ENCODE peak calls at places on chromosomes 5 and 9, in ten cellular contexts. One of them, this sample, is unnamed.

GRCh38 chr5:156920042-156920860 is 42.8 kb downstream of the TIMD4 start:
- DNase-seq in heart left ventricle: no peak
- DNase-seq in fibroblast of lung: no peak
- DNase-seq in IMR-90: no peak
- DNase-seq in astrocyte of the spinal cord: no peak
- DNase-seq in cardiac fibroblast: no peak
- DNase-seq in GM20000: no peak
- DNase-seq in right atrium auricular region: no peak
- DNase-seq in AG04449: no peak
- DNase-seq in HFF-Myc: no peak
- DNase-seq in this sample: no peak

GRCh38 chr9:33445389-33445881 is 2.0 kb downstream of the AQP3 start:
- DNase-seq in cardiac fibroblast: no peak
- DNase-seq in astrocyte of the spinal cord: no peak
- DNase-seq in GM20000: no peak
- DNase-seq in heart left ventricle: no peak
- DNase-seq in HFF-Myc: no peak
- DNase-seq in right atrium auricular region: no peak
- DNase-seq in IMR-90: no peak
- DNase-seq in AG04449: no peak
- DNase-seq in fibroblast of lung: no peak
- DNase-seq in this sample: no peak

GRCh38 chr5:60929024-60929423 is 15.8 kb downstream of the ERCC8 start:
- DNase-seq in heart left ventricle: no peak
- DNase-seq in IMR-90: peak
- DNase-seq in GM20000: no peak
- DNase-seq in cardiac fibroblast: peak
- DNase-seq in astrocyte of the spinal cord: peak
- DNase-seq in right atrium auricular region: no peak
- DNase-seq in HFF-Myc: no peak
- DNase-seq in fibroblast of lung: peak
- DNase-seq in AG04449: no peak
- DNase-seq in this sample: no peak

GRCh38 chr5:19771174-19771835 is 216.7 kb downstream of the CDH18 start:
- DNase-seq in astrocyte of the spinal cord: peak
- DNase-seq in AG04449: no peak
- DNase-seq in right atrium auricular region: no peak
- DNase-seq in cardiac fibroblast: peak
- DNase-seq in IMR-90: peak
- DNase-seq in fibroblast of lung: peak
- DNase-seq in heart left ventricle: no peak
- DNase-seq in GM20000: no peak
- DNase-seq in HFF-Myc: no peak
- DNase-seq in this sample: no peak

GRCh38 chr5:8981496-8981895 is 564.4 kb downstream of the SEMA5A start:
- DNase-seq in fibroblast of lung: peak
- DNase-seq in GM20000: no peak
- DNase-seq in IMR-90: peak
- DNase-seq in right atrium auricular region: no peak
- DNase-seq in cardiac fibroblast: peak
- DNase-seq in heart left ventricle: no peak
- DNase-seq in HFF-Myc: no peak
- DNase-seq in AG04449: peak
- DNase-seq in astrocyte of the spinal cord: peak
- DNase-seq in this sample: no peak

GRCh38 chr5:159969966-159970365 is 39.0 kb upstream of the TTC1 start:
- DNase-seq in fibroblast of lung: no peak
- DNase-seq in GM20000: no peak
- DNase-seq in right atrium auricular region: no peak
- DNase-seq in IMR-90: no peak
- DNase-seq in HFF-Myc: no peak
- DNase-seq in astrocyte of the spinal cord: no peak
- DNase-seq in AG04449: no peak
- DNase-seq in heart left ventricle: no peak
- DNase-seq in cardiac fibroblast: peak
- DNase-seq in this sample: no peak

GRCh38 chr5:104247260-104247659 is 684.7 kb upstream of the NUDT12 start:
- DNase-seq in HFF-Myc: no peak
- DNase-seq in astrocyte of the spinal cord: no peak
- DNase-seq in heart left ventricle: no peak
- DNase-seq in fibroblast of lung: no peak
- DNase-seq in cardiac fibroblast: no peak
- DNase-seq in AG04449: no peak
- DNase-seq in right atrium auricular region: no peak
- DNase-seq in IMR-90: no peak
- DNase-seq in GM20000: no peak
- DNase-seq in this sample: no peak

GRCh38 chr5:26805076-26805475 is 233.3 kb downstream of the CDH9 start:
- DNase-seq in cardiac fibroblast: no peak
- DNase-seq in HFF-Myc: no peak
- DNase-seq in AG04449: no peak
- DNase-seq in fibroblast of lung: no peak
- DNase-seq in astrocyte of the spinal cord: no peak
- DNase-seq in GM20000: no peak
- DNase-seq in IMR-90: no peak
- DNase-seq in heart left ventricle: no peak
- DNase-seq in right atrium auricular region: no peak
- DNase-seq in this sample: no peak

GRCh38 chr9:134661791-134662142 is 20.2 kb downstream of the COL5A1 start:
- DNase-seq in right atrium auricular region: peak
- DNase-seq in fibroblast of lung: no peak
- DNase-seq in cardiac fibroblast: peak
- DNase-seq in GM20000: no peak
- DNase-seq in astrocyte of the spinal cord: no peak
- DNase-seq in AG04449: no peak
- DNase-seq in HFF-Myc: peak
- DNase-seq in IMR-90: peak
- DNase-seq in heart left ventricle: no peak
- DNase-seq in this sample: no peak

GRCh38 chr9:107807183-107807582 is 317.6 kb upstream of the KLF4 start:
- DNase-seq in HFF-Myc: no peak
- DNase-seq in cardiac fibroblast: peak
- DNase-seq in IMR-90: peak
- DNase-seq in heart left ventricle: no peak
- DNase-seq in AG04449: no peak
- DNase-seq in fibroblast of lung: peak
- DNase-seq in astrocyte of the spinal cord: peak
- DNase-seq in right atrium auricular region: no peak
- DNase-seq in GM20000: no peak
- DNase-seq in this sample: no peak

GRCh38 chr9:96116275-96117051 is 185.5 kb downstream of the HSD17B3 start:
- DNase-seq in HFF-Myc: no peak
- DNase-seq in GM20000: no peak
- DNase-seq in IMR-90: no peak
- DNase-seq in AG04449: no peak
- DNase-seq in fibroblast of lung: peak
- DNase-seq in right atrium auricular region: no peak
- DNase-seq in astrocyte of the spinal cord: no peak
- DNase-seq in cardiac fibroblast: no peak
- DNase-seq in heart left ventricle: no peak
- DNase-seq in this sample: no peak

GRCh38 chr9:77678136-77678535 is 30.0 kb upstream of the GNA14 start:
- DNase-seq in right atrium auricular region: no peak
- DNase-seq in GM20000: no peak
- DNase-seq in AG04449: no peak
- DNase-seq in heart left ventricle: no peak
- DNase-seq in IMR-90: no peak
- DNase-seq in fibroblast of lung: peak
- DNase-seq in astrocyte of the spinal cord: no peak
- DNase-seq in HFF-Myc: no peak
- DNase-seq in cardiac fibroblast: no peak
- DNase-seq in this sample: no peak

GRCh38 chr5:60856059-60856458 is 12.0 kb upstream of the ELOVL7 start:
- DNase-seq in cardiac fibroblast: peak
- DNase-seq in heart left ventricle: no peak
- DNase-seq in IMR-90: peak
- DNase-seq in astrocyte of the spinal cord: no peak
- DNase-seq in HFF-Myc: no peak
- DNase-seq in AG04449: peak
- DNase-seq in right atrium auricular region: no peak
- DNase-seq in fibroblast of lung: peak
- DNase-seq in GM20000: no peak
- DNase-seq in this sample: peak

GRCh38 chr5:74594172-74595040 is 46.1 kb downstream of the ENC1 start:
- DNase-seq in right atrium auricular region: no peak
- DNase-seq in heart left ventricle: no peak
- DNase-seq in GM20000: no peak
- DNase-seq in cardiac fibroblast: peak
- DNase-seq in AG04449: no peak
- DNase-seq in IMR-90: peak
- DNase-seq in astrocyte of the spinal cord: peak
- DNase-seq in fibroblast of lung: no peak
- DNase-seq in HFF-Myc: no peak
- DNase-seq in this sample: no peak

GRCh38 chr9:105066265-105066865 is 138.4 kb upstream of the ABCA1 start:
- DNase-seq in IMR-90: no peak
- DNase-seq in GM20000: no peak
- DNase-seq in heart left ventricle: peak
- DNase-seq in fibroblast of lung: no peak
- DNase-seq in right atrium auricular region: peak
- DNase-seq in astrocyte of the spinal cord: no peak
- DNase-seq in HFF-Myc: no peak
- DNase-seq in AG04449: no peak
- DNase-seq in cardiac fibroblast: peak
- DNase-seq in this sample: no peak

GRCh38 chr5:37165761-37166160 is 83.4 kb downstream of the CPLANE1 start:
- DNase-seq in heart left ventricle: no peak
- DNase-seq in HFF-Myc: no peak
- DNase-seq in astrocyte of the spinal cord: no peak
- DNase-seq in right atrium auricular region: no peak
- DNase-seq in AG04449: no peak
- DNase-seq in cardiac fibroblast: no peak
- DNase-seq in IMR-90: no peak
- DNase-seq in GM20000: no peak
- DNase-seq in fibroblast of lung: no peak
- DNase-seq in this sample: no peak
- TF ChIP-seq CTCF in heart left ventricle: no peak
- TF ChIP-seq CTCF in HFF-Myc: no peak
- TF ChIP-seq CTCF in astrocyte of the spinal cord: no peak
- TF ChIP-seq CTCF in right atrium auricular region: no peak
- TF ChIP-seq CTCF in AG04449: no peak
- TF ChIP-seq CTCF in cardiac fibroblast: no peak
- TF ChIP-seq CTCF in IMR-90: no peak
- TF ChIP-seq CTCF in GM20000: no peak
- TF ChIP-seq CTCF in fibroblast of lung: no peak
- TF ChIP-seq CTCF in this sample: no peak

DNA sequence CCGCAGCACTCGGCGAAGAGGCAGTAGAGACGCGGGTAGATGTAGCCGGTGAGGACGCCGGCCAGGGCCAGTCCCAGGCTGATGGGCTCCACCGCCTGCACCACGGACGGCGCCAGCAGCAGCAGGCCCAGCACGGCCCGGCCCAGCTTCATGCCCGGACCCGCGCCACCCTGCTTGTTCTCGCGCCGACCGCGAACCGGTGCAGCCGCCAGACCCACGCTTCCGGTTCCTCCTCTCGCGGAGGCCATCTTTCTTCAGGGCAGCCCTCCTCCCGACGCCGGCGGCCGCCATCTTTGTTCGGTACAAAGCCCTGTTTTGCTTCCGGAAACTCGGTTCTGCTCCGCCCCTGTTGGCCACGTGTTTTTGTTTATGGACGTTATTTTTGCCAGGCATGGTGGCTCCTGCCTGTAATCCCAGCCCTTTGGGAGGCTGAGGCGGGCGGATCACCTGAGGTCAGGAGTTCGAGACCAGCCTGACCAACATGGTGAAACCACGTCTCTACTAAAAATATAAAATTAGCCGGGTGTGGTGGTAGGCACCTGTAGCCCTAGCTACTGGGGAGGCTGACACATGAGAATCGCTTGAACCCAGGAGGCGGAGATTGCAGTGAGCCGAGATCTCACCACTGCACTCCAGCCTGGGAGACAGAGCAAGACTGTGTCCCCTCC is at the start of gene TOR1A:
- DNase-seq in right atrium auricular region: peak
- DNase-seq in heart left ventricle: peak
- DNase-seq in IMR-90: peak
- DNase-seq in astrocyte of the spinal cord: peak
- DNase-seq in HFF-Myc: peak
- DNase-seq in GM20000: peak
- DNase-seq in fibroblast of lung: peak
- DNase-seq in AG04449: peak
- DNase-seq in cardiac fibroblast: peak
- DNase-seq in this sample: peak
- TF ChIP-seq CTCF in right atrium auricular region: no peak
- TF ChIP-seq CTCF in heart left ventricle: no peak
- TF ChIP-seq CTCF in IMR-90: no peak
- TF ChIP-seq CTCF in astrocyte of the spinal cord: no peak
- TF ChIP-seq CTCF in HFF-Myc: no peak
- TF ChIP-seq CTCF in GM20000: no peak
- TF ChIP-seq CTCF in fibroblast of lung: no peak
- TF ChIP-seq CTCF in AG04449: no peak
- TF ChIP-seq CTCF in cardiac fibroblast: no peak
- TF ChIP-seq CTCF in this sample: no peak

DNA sequence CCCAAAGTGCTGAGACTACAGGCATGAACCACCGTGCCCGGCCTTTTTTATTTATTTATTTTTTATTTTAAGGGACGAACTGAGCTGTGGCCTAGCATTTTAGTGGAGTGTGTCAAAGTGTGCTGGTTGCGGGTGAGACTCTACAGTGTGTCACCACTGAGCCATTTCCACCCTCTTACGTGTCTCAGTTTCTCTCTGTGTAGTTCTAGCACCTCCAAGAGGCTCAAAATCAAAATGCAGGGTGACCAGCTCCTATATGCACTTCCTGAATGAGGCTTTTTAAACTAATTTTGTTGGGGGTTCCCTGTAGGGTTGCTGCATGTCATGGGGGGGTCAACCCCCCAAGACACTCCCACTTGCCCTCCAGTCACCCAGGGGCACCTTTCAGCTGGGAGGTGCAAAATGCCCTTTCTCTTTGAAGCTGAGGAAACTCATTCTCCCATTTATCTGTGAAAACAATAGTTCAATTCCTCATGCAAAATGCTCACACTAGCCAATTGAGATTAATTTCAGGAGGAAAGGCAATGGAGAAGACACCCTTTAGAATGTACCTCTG is 69.3 kb downstream of the COL15A1 start:
- DNase-seq in HFF-Myc: no peak
- DNase-seq in fibroblast of lung: no peak
- DNase-seq in GM20000: no peak
- DNase-seq in AG04449: no peak
- DNase-seq in astrocyte of the spinal cord: no peak
- DNase-seq in cardiac fibroblast: peak
- DNase-seq in right atrium auricular region: peak
- DNase-seq in heart left ventricle: no peak
- DNase-seq in IMR-90: no peak
- DNase-seq in this sample: no peak
- TF ChIP-seq CTCF in HFF-Myc: no peak
- TF ChIP-seq CTCF in fibroblast of lung: peak
- TF ChIP-seq CTCF in GM20000: no peak
- TF ChIP-seq CTCF in AG04449: no peak
- TF ChIP-seq CTCF in astrocyte of the spinal cord: no peak
- TF ChIP-seq CTCF in cardiac fibroblast: peak
- TF ChIP-seq CTCF in right atrium auricular region: peak
- TF ChIP-seq CTCF in heart left ventricle: peak
- TF ChIP-seq CTCF in IMR-90: peak
- TF ChIP-seq CTCF in this sample: no peak

GRCh38 chr9:114606068-114606467 is 5.0 kb upstream of the TMEM268 start:
- DNase-seq in fibroblast of lung: no peak
- DNase-seq in HFF-Myc: no peak
- DNase-seq in right atrium auricular region: no peak
- DNase-seq in cardiac fibroblast: no peak
- DNase-seq in GM20000: no peak
- DNase-seq in heart left ventricle: no peak
- DNase-seq in IMR-90: no peak
- DNase-seq in AG04449: no peak
- DNase-seq in astrocyte of the spinal cord: no peak
- DNase-seq in this sample: no peak
- TF ChIP-seq CTCF in fibroblast of lung: no peak
- TF ChIP-seq CTCF in HFF-Myc: no peak
- TF ChIP-seq CTCF in right atrium auricular region: no peak
- TF ChIP-seq CTCF in cardiac fibroblast: no peak
- TF ChIP-seq CTCF in GM20000: no peak
- TF ChIP-seq CTCF in heart left ventricle: no peak
- TF ChIP-seq CTCF in IMR-90: no peak
- TF ChIP-seq CTCF in AG04449: no peak
- TF ChIP-seq CTCF in astrocyte of the spinal cord: no peak
- TF ChIP-seq CTCF in this sample: no peak

This sample was measured in BJ.